ENCODE peak calls at places on chromosome 7, in ten cellular contexts. B is sigmoid colon; C is tibial nerve; U is adrenal gland; W is CD8-positive, alpha-beta T cell; Z is thyroid gland; N is ovary; V is kidney; P is fibroblast of lung; E is K562. T is an unnamed sample.
A peak's percentile ranks its signal among the peaks of the same experiment; 100 is the strongest.

GRCh38 chr7:123460616-123461015 is 73.8 kb downstream of the IQUB start:
- DNase-seq in Z (no peak), W (no peak), E (no peak), P (peak; percentile 81), B (no peak), C (no peak), U (peak; percentile 47), N (no peak), V (no peak), T (no peak)

GRCh38 chr7:2307690-2308107 is 6.5 kb downstream of the SNX8 start:
- DNase-seq in C (no peak), W (no peak), P (no peak), U (no peak), V (no peak), B (no peak), E (no peak), Z (no peak), N (no peak), T (no peak)

GRCh38 chr7:143015926-143016490 is 10.9 kb downstream of the OR9A2 start:
- DNase-seq in Z (no peak), C (no peak), U (no peak), N (no peak), P (no peak), V (no peak), B (no peak), E (no peak), W (no peak), T (no peak)

GRCh38 chr7:3083350-3083749 is 39.7 kb upstream of the CARD11 start:
- DNase-seq in P (no peak), N (no peak), W (no peak), Z (no peak), V (no peak), E (no peak), C (no peak), B (no peak), U (no peak), T (no peak)

GRCh38 chr7:37068902-37069301 is 344.6 kb upstream of the AOAH start:
- DNase-seq in V (no peak), N (no peak), B (no peak), E (no peak), W (no peak), C (no peak), P (no peak), Z (no peak), U (no peak), T (no peak)

GRCh38 chr7:7221602-7222038 is 39.3 kb downstream of the C1GALT1 start:
- DNase-seq in B (no peak), W (no peak), P (peak; percentile 72), N (no peak), V (no peak), E (peak; percentile 8), Z (no peak), U (no peak), C (no peak), T (no peak)

GRCh38 chr7:35362341-35362740 is 108.4 kb upstream of the TBX20 start:
- DNase-seq in U (no peak), C (no peak), W (no peak), B (no peak), P (no peak), V (no peak), E (no peak), Z (no peak), N (no peak), T (no peak)

GRCh38 chr7:128247640-128248194 is 6.6 kb downstream of the LEP start:
- DNase-seq in V (no peak), B (no peak), U (no peak), P (peak; percentile 31), N (no peak), Z (no peak), E (peak; percentile 44), C (no peak), W (no peak), T (no peak)

GRCh38 chr7:52302765-52303520 is 732.5 kb upstream of the POM121L12 start:
- DNase-seq in U (no peak), B (no peak), P (no peak), V (no peak), N (no peak), Z (no peak), E (no peak), C (no peak), W (no peak), T (no peak)

GRCh38 chr7:36216063-36216684 is 63.1 kb downstream of the EEPD1 start:
- DNase-seq in P (peak; percentile 62), V (no peak), U (peak; percentile 74), N (no peak), B (no peak), E (no peak), C (no peak), W (no peak), Z (peak; percentile 23), T (no peak)

GRCh38 chr7:135260930-135261721 is 27.5 kb downstream of the STRA8 start:
- DNase-seq in C (no peak), E (no peak), V (no peak), U (no peak), B (peak; percentile 74), W (no peak), Z (no peak), P (no peak), N (no peak), T (no peak)

GRCh38 chr7:47371733-47372368 is 210.1 kb downstream of the TNS3 start:
- DNase-seq in C (peak; percentile 43), V (peak; percentile 93), W (no peak), E (peak; percentile 68), P (peak; percentile 34), Z (peak; percentile 96), U (peak; percentile 90), N (peak; percentile 83), B (peak; percentile 88), T (peak; percentile 66)

DNA sequence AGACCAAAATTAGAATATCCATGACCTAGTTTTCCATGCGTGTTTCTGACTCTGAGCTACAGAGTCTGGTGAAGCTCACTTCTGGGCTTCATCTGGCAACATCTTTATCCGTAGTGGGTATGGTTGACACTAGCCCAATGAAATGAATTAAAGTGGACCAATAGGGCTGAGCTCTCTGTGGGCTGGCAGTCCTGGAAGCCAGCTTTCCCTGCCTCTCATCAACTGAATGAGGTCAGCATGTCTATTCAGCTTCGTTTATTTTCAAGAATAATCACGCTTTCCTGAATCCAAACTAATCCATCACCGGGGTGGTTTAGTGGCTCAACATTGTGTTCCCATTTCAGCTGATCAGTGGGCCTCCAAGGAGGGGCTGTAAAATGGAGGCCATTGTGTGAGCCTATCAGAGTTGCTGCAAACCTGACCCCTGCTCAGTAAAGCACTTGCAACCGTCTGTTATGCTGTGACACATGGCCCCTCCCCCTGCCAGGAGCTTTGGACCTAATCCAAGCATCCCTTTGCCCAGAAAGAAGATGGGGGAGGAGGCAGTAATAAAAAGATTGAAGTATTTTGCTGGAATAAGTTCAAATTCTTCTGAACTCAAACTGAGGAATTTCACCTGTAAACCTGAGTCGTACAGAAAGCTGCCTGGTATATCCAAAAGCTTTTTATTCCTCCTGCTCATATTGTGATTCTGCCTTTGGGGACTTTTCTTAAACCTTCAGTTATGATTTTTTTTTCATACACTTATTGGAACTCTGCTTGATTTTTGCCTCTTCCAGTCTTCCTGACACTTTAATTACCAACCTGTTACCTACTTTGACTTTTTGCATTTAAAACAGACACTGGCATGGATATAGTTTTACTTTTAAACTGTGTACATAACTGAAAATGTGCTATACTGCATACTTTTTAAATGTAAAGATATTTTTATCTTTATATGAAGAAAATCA is 35.5 kb downstream of the CAV1 start:
- DNase-seq in Z (no peak), N (no peak), B (peak; percentile 85), V (no peak), P (no peak), W (no peak), E (no peak), C (no peak), U (no peak), T (no peak)
- H3K27ac ChIP-seq in Z (no peak overlapping the region), N (no peak overlapping the region), B (peak overlapping the region; percentile 63), V (no peak overlapping the region), P (no peak overlapping the region), W (no peak overlapping the region), E (no peak overlapping the region), C (no peak overlapping the region), U (no peak overlapping the region), T (no peak overlapping the region)

GRCh38 chr7:114405427-114405826 is 9.2 kb upstream of the FOXP2 start:
- DNase-seq in U (no peak), C (no peak), N (no peak), V (no peak), E (no peak), B (no peak), W (no peak), Z (no peak), P (peak; percentile 58), T (no peak)
- TF ChIP-seq CTCF in U (peak; percentile 28), C (peak; percentile 42), N (no peak), V (peak; percentile 23), E (no peak), B (peak; percentile 53), W (no peak), Z (peak; percentile 16), P (no peak), T (no peak)

DNA sequence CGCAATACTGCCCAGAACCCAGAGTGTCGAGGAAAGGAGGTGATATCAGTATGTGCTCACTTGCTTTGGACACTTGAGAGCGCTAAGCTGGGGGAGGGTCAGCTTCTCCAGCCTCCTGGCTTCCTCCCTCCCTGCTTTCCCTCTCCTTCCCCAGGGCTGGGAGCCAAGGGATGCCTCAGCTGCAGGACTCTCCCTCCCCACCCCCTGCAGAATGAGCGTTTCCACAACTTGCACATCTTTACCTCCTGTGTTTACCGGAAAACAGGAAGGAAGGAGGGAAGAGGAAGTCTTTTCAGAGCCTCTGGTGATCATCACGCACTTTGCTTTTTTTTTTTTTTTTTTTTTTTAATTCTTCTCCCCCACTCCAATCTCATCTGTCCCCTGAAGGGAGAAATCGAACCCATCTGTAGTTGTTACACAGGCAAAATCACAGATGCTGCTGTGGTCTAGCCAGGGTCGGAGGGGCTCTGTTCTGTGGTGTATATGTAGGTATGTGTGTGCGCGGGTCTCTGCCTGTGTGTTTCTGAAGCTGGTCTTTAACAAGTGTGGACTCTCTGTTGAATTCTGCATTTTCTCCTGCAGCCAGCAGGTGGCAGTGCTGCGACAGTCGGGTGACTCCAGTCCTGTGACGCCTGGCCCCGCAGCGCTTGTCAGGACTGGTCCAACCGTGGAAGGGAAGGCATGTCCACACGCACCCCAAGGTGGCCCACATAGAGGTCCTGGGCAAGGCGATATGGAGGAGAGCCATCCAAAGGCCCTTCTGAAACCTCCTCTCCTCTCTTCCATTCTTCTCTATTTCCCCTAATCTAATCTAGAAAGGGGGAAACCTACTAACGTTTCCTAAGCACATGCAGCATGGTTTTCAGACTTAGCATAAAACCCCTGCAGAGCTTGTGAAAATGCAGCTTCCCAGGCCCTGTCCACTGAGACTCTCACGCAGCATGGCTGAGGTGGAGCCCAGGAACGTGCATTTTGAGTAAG is 257.6 kb downstream of the PLXNA4 start:
- DNase-seq in E (peak; percentile 89), V (peak; percentile 93), P (peak; percentile 83), B (peak; percentile 92), N (peak; percentile 87), Z (peak; percentile 80), C (peak; percentile 68), W (peak; percentile 70), U (peak; percentile 85), T (peak; percentile 81)
- H3K4me3 ChIP-seq in E (no peak overlapping the region), V (no peak overlapping the region), P (no peak overlapping the region), B (no peak overlapping the region), N (no peak overlapping the region), Z (no peak overlapping the region), C (no peak overlapping the region), W (no peak overlapping the region), U (no peak overlapping the region), T (peak overlapping the region; percentile 2)

DNA sequence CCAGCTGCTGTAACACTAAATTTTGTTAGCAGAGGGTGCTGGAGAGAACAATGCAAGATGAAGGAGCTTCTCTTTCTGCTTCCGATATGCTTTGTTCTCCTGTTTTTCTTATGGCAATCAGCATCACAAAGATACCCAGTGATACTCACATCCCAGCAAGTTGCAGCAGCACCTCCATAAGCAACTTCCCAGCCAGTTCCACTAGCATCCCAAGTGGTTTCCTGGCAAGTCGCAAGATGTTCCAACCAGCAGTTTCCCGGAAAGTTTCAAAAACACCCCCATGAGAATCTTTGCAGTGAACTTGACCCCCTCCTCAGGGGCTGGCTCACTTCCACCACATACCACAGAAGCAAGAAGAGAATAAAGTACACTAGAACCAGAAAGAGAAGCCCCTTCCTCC is 148.5 kb downstream of the IMMP2L start:
- DNase-seq in P (no peak), B (no peak), W (no peak), U (no peak), N (no peak), C (no peak), E (no peak), V (no peak), Z (peak; percentile 8), T (no peak)
- H3K27ac ChIP-seq in P (no peak overlapping the region), B (no peak overlapping the region), W (no peak overlapping the region), U (no peak overlapping the region), N (no peak overlapping the region), C (no peak overlapping the region), E (no peak overlapping the region), V (no peak overlapping the region), Z (no peak overlapping the region), T (no peak overlapping the region)